ENCODE peak calls at places on chromosomes 2 and 18, in six cellular contexts. D, G, S, V, Y and E are unnamed samples.

GRCh38 chr2:98816281-98816680 is 85.3 kb upstream of the MGAT4A start:
- DNase-seq in D (no peak), G (no peak), S (no peak), V (no peak), Y (no peak), E (no peak)

GRCh38 chr2:216477283-216478035 is 21.2 kb upstream of the RPL37A start:
- DNase-seq in D (no peak), G (no peak), S (no peak), V (no peak), Y (no peak), E (no peak)

GRCh38 chr2:16851131-16851530 is 185.5 kb upstream of the CYRIA start:
- DNase-seq in D (no peak), G (no peak), S (no peak), V (no peak), Y (no peak), E (no peak)

GRCh38 chr18:79552140-79552631 is 127.4 kb upstream of the CTDP1 start:
- DNase-seq in D (no peak), G (no peak), S (no peak), V (no peak), Y (no peak), E (no peak)

GRCh38 chr2:63654959-63655358 is 66.2 kb downstream of the MDH1 start:
- DNase-seq in D (no peak), G (no peak), S (no peak), V (peak), Y (no peak), E (peak)

GRCh38 chr2:205712508-205712907 is 30.2 kb downstream of the NRP2 start:
- DNase-seq in D (no peak), G (no peak), S (no peak), V (no peak), Y (no peak), E (no peak)

GRCh38 chr2:10654069-10654468 is 35.7 kb downstream of the NOL10 start:
- DNase-seq in D (no peak), G (no peak), S (no peak), V (no peak), Y (no peak), E (no peak)

GRCh38 chr2:221073650-221074049 is 498.5 kb downstream of the EPHA4 start:
- DNase-seq in D (no peak), G (no peak), S (no peak), V (no peak), Y (no peak), E (no peak)

GRCh38 chr2:119225926-119226325 is 2.3 kb downstream of the STEAP3 start:
- DNase-seq in D (no peak), G (no peak), S (no peak), V (no peak), Y (no peak), E (no peak)

GRCh38 chr2:54653572-54654204 is 69.8 kb upstream of the EML6 start:
- DNase-seq in D (no peak), G (no peak), S (no peak), V (no peak), Y (no peak), E (no peak)

GRCh38 chr2:128275498-128276045 is 43.1 kb downstream of the HS6ST1 start:
- DNase-seq in D (no peak), G (no peak), S (no peak), V (no peak), Y (no peak), E (no peak)

GRCh38 chr18:12287131-12287681 is 20.8 kb upstream of the TUBB6 start:
- DNase-seq in D (no peak), G (no peak), S (peak), V (no peak), Y (no peak), E (no peak)

GRCh38 chr18:50631831-50632285 is 72.0 kb downstream of the MAPK4 start:
- DNase-seq in D (no peak), G (no peak), S (no peak), V (no peak), Y (no peak), E (no peak)

GRCh38 chr2:88032070-88032702 is 15.8 kb upstream of the RNU2-63P start:
- DNase-seq in D (no peak), G (no peak), S (no peak), V (no peak), Y (no peak), E (no peak)

GRCh38 chr2:239930378-239930777 is 94.8 kb downstream of the NDUFA10 start:
- DNase-seq in D (no peak), G (no peak), S (no peak), V (no peak), Y (no peak), E (no peak)

GRCh38 chr2:228801451-228801850 is 469.6 kb downstream of the PID1 start:
- DNase-seq in D (no peak), G (no peak), S (no peak), V (no peak), Y (no peak), E (no peak)

GRCh38 chr2:219406861-219407230 is 11.3 kb upstream of the DES start:
- DNase-seq in D (no peak), G (no peak), S (no peak), V (no peak), Y (no peak), E (no peak)

GRCh38 chr2:240739797-240740196 is 48.1 kb downstream of the AQP12A start:
- DNase-seq in D (no peak), G (no peak), S (no peak), V (no peak), Y (no peak), E (no peak)

GRCh38 chr18:3547891-3548615 is 98.1 kb downstream of the TGIF1 start:
- DNase-seq in D (no peak), G (no peak), S (no peak), V (no peak), Y (no peak), E (no peak)

GRCh38 chr2:163719278-163719677 is 16.5 kb downstream of the FIGN start:
- DNase-seq in D (no peak), G (no peak), S (no peak), V (no peak), Y (no peak), E (no peak)

GRCh38 chr2:231398585-231398984 is 3.1 kb downstream of the B3GNT7 start:
- DNase-seq in D (no peak), G (no peak), S (no peak), V (no peak), Y (no peak), E (no peak)
- TF ChIP-seq POLR2AphosphoS5 in D (no peak), G (no peak), S (no peak), V (no peak), Y (no peak), E (no peak)

GRCh38 chr2:58974881-58975280 is 733.8 kb upstream of the FANCL start:
- DNase-seq in D (no peak), G (no peak), S (no peak), V (no peak), Y (no peak), E (no peak)

GRCh38 chr2:58972737-58973136 is 731.6 kb upstream of the FANCL start:
- DNase-seq in D (no peak), G (no peak), S (peak), V (no peak), Y (no peak), E (no peak)

GRCh38 chr2:58974426-58974825 is 733.3 kb upstream of the FANCL start:
- DNase-seq in D (no peak), G (no peak), S (no peak), V (no peak), Y (no peak), E (no peak)

GRCh38 chr2:58971511-58971910 is 730.4 kb upstream of the FANCL start:
- DNase-seq in D (no peak), G (no peak), S (no peak), V (no peak), Y (no peak), E (no peak)

GRCh38 chr2:58973831-58974281 is 732.7 kb upstream of the FANCL start:
- DNase-seq in D (no peak), G (no peak), S (peak), V (no peak), Y (no peak), E (no peak)
- TF ChIP-seq TAF1 in D (no peak), G (peak), S (no peak), V (no peak), Y (no peak), E (no peak)

GRCh38 chr2:196230051-196230450 is 58.7 kb upstream of the STK17B start:
- DNase-seq in D (no peak), G (no peak), S (no peak), V (no peak), Y (no peak), E (no peak)
- TF ChIP-seq POLR2AphosphoS5 in D (no peak), G (no peak), S (no peak), V (no peak), Y (no peak), E (no peak)

GRCh38 chr2:33477473-33478468 is 1.3 kb downstream of the RASGRP3 start:
- DNase-seq in D (no peak), G (no peak), S (no peak), V (no peak), Y (peak), E (no peak)
- TF ChIP-seq TAF1 in D (peak), G (no peak), S (no peak), V (peak), Y (no peak), E (peak)